ENCODE peak calls at places on chromosomes 2 and 18, in six cellular contexts. One of them, this sample, is unnamed.
A peak's percentile ranks its signal among the peaks of the same experiment; 100 is the strongest.

GRCh38 chr18:56019156-56019555 is 431.2 kb upstream of the TCF4 start:
- DNase-seq in NCI-H510A treated with DMSO at 0.1 percent for 48 hours: no peak
- DNase-seq in GM12865: no peak
- DNase-seq in GM04504: no peak
- DNase-seq in right cardiac atrium: no peak
- DNase-seq in renal cortical epithelial cell: no peak
- DNase-seq in this sample: no peak

GRCh38 chr2:101971836-101972235 is 19.9 kb upstream of the IL1R2 start:
- DNase-seq in NCI-H510A treated with DMSO at 0.1 percent for 48 hours: no peak
- DNase-seq in GM12865: no peak
- DNase-seq in GM04504: no peak
- DNase-seq in right cardiac atrium: no peak
- DNase-seq in renal cortical epithelial cell: no peak
- DNase-seq in this sample: no peak

GRCh38 chr2:21258082-21258481 is 134.3 kb downstream of the TDRD15 start:
- DNase-seq in NCI-H510A treated with DMSO at 0.1 percent for 48 hours: no peak
- DNase-seq in GM12865: no peak
- DNase-seq in GM04504: no peak
- DNase-seq in right cardiac atrium: no peak
- DNase-seq in renal cortical epithelial cell: no peak
- DNase-seq in this sample: no peak

GRCh38 chr2:51812138-51812866 is 780.4 kb upstream of the NRXN1 start:
- DNase-seq in NCI-H510A treated with DMSO at 0.1 percent for 48 hours: no peak
- DNase-seq in GM12865: no peak
- DNase-seq in GM04504: peak; percentile 14
- DNase-seq in right cardiac atrium: no peak
- DNase-seq in renal cortical epithelial cell: peak; percentile 16
- DNase-seq in this sample: no peak

GRCh38 chr18:46418657-46419260 is 238.3 kb downstream of the LOXHD1 start:
- DNase-seq in NCI-H510A treated with DMSO at 0.1 percent for 48 hours: no peak
- DNase-seq in GM12865: peak; percentile 20
- DNase-seq in GM04504: no peak
- DNase-seq in right cardiac atrium: peak; percentile 81
- DNase-seq in renal cortical epithelial cell: peak; percentile 89
- DNase-seq in this sample: no peak

GRCh38 chr2:106581755-106582430 is 94.7 kb downstream of the CD8B2 start:
- DNase-seq in NCI-H510A treated with DMSO at 0.1 percent for 48 hours: peak; percentile 36
- DNase-seq in GM12865: peak; percentile 38
- DNase-seq in GM04504: peak; percentile 8
- DNase-seq in right cardiac atrium: peak; percentile 79
- DNase-seq in renal cortical epithelial cell: peak; percentile 45
- DNase-seq in this sample: no peak

GRCh38 chr2:102809291-102810189 is 47.7 kb downstream of the TMEM182 start:
- DNase-seq in NCI-H510A treated with DMSO at 0.1 percent for 48 hours: no peak
- DNase-seq in GM12865: no peak
- DNase-seq in GM04504: no peak
- DNase-seq in right cardiac atrium: no peak
- DNase-seq in renal cortical epithelial cell: peak; percentile 4
- DNase-seq in this sample: no peak

GRCh38 chr2:73000808-73001570 is 70.5 kb downstream of the SFXN5 start:
- DNase-seq in NCI-H510A treated with DMSO at 0.1 percent for 48 hours: no peak
- DNase-seq in GM12865: no peak
- DNase-seq in GM04504: no peak
- DNase-seq in right cardiac atrium: no peak
- DNase-seq in renal cortical epithelial cell: no peak
- DNase-seq in this sample: no peak

GRCh38 chr2:193963472-193964119 is 1693.4 kb upstream of the SLC39A10 start:
- DNase-seq in NCI-H510A treated with DMSO at 0.1 percent for 48 hours: peak; percentile 46
- DNase-seq in GM12865: peak; percentile 21
- DNase-seq in GM04504: peak; percentile 4
- DNase-seq in right cardiac atrium: no peak
- DNase-seq in renal cortical epithelial cell: peak; percentile 22
- DNase-seq in this sample: no peak

GRCh38 chr18:2572144-2572682 is 856 bp downstream of the NDC80 start:
- DNase-seq in NCI-H510A treated with DMSO at 0.1 percent for 48 hours: no peak
- DNase-seq in GM12865: peak; percentile 29
- DNase-seq in GM04504: no peak
- DNase-seq in right cardiac atrium: no peak
- DNase-seq in renal cortical epithelial cell: no peak
- DNase-seq in this sample: no peak

GRCh38 chr2:221716434-221717303 is 144.6 kb upstream of the EPHA4 start:
- DNase-seq in NCI-H510A treated with DMSO at 0.1 percent for 48 hours: no peak
- DNase-seq in GM12865: no peak
- DNase-seq in GM04504: no peak
- DNase-seq in right cardiac atrium: no peak
- DNase-seq in renal cortical epithelial cell: peak; percentile 91
- DNase-seq in this sample: no peak

GRCh38 chr2:193980599-193980998 is 1676.4 kb upstream of the SLC39A10 start:
- DNase-seq in NCI-H510A treated with DMSO at 0.1 percent for 48 hours: no peak
- DNase-seq in GM12865: no peak
- DNase-seq in GM04504: no peak
- DNase-seq in right cardiac atrium: no peak
- DNase-seq in renal cortical epithelial cell: no peak
- DNase-seq in this sample: no peak

GRCh38 chr2:215870088-215870490 is 143.3 kb downstream of the MREG start:
- DNase-seq in NCI-H510A treated with DMSO at 0.1 percent for 48 hours: peak; percentile 6
- DNase-seq in GM12865: no peak
- DNase-seq in GM04504: peak; percentile 63
- DNase-seq in right cardiac atrium: peak; percentile 51
- DNase-seq in renal cortical epithelial cell: peak; percentile 86
- DNase-seq in this sample: peak; percentile 49

GRCh38 chr18:27073404-27073830 is 111.7 kb downstream of the CHST9 start:
- DNase-seq in NCI-H510A treated with DMSO at 0.1 percent for 48 hours: no peak
- DNase-seq in GM12865: peak; percentile 52
- DNase-seq in GM04504: no peak
- DNase-seq in right cardiac atrium: no peak
- DNase-seq in renal cortical epithelial cell: no peak
- DNase-seq in this sample: no peak

GRCh38 chr2:135662088-135662487 is 79.6 kb upstream of the UBXN4 start:
- DNase-seq in NCI-H510A treated with DMSO at 0.1 percent for 48 hours: no peak
- DNase-seq in GM12865: no peak
- DNase-seq in GM04504: no peak
- DNase-seq in right cardiac atrium: no peak
- DNase-seq in renal cortical epithelial cell: peak; percentile 63
- DNase-seq in this sample: no peak

GRCh38 chr2:189927823-189928222 is 134.7 kb downstream of the MSTN start:
- DNase-seq in NCI-H510A treated with DMSO at 0.1 percent for 48 hours: no peak
- DNase-seq in GM12865: no peak
- DNase-seq in GM04504: no peak
- DNase-seq in right cardiac atrium: no peak
- DNase-seq in renal cortical epithelial cell: peak; percentile 1
- DNase-seq in this sample: no peak

GRCh38 chr2:173568054-173568453 is 213.4 kb downstream of the CDCA7 start:
- DNase-seq in NCI-H510A treated with DMSO at 0.1 percent for 48 hours: peak; percentile 45
- DNase-seq in GM12865: peak; percentile 31
- DNase-seq in GM04504: no peak
- DNase-seq in right cardiac atrium: no peak
- DNase-seq in renal cortical epithelial cell: peak; percentile 49
- DNase-seq in this sample: peak; percentile 51

GRCh38 chr2:156457523-156458228 is 21.5 kb downstream of the GPD2 start:
- DNase-seq in NCI-H510A treated with DMSO at 0.1 percent for 48 hours: no peak
- DNase-seq in GM12865: no peak
- DNase-seq in GM04504: no peak
- DNase-seq in right cardiac atrium: no peak
- DNase-seq in renal cortical epithelial cell: no peak
- DNase-seq in this sample: no peak

GRCh38 chr2:76867854-76868253 is 654.3 kb downstream of the LRRTM4 start:
- DNase-seq in NCI-H510A treated with DMSO at 0.1 percent for 48 hours: peak; percentile 2
- DNase-seq in GM12865: no peak
- DNase-seq in GM04504: no peak
- DNase-seq in right cardiac atrium: no peak
- DNase-seq in renal cortical epithelial cell: peak; percentile 81
- DNase-seq in this sample: no peak

GRCh38 chr2:7672027-7672684 is 754.9 kb downstream of the RNF144A start:
- DNase-seq in NCI-H510A treated with DMSO at 0.1 percent for 48 hours: no peak
- DNase-seq in GM12865: peak; percentile 69
- DNase-seq in GM04504: no peak
- DNase-seq in right cardiac atrium: peak; percentile 67
- DNase-seq in renal cortical epithelial cell: peak; percentile 42
- DNase-seq in this sample: peak; percentile 7

GRCh38 chr2:197092431-197092830 is 165.9 kb upstream of the PGAP1 start:
- DNase-seq in NCI-H510A treated with DMSO at 0.1 percent for 48 hours: peak; percentile 41
- DNase-seq in GM12865: no peak
- DNase-seq in GM04504: peak; percentile 82
- DNase-seq in right cardiac atrium: no peak
- DNase-seq in renal cortical epithelial cell: no peak
- DNase-seq in this sample: no peak

GRCh38 chr2:96205888-96206287 is 2.7 kb downstream of the STARD7 start:
- DNase-seq in NCI-H510A treated with DMSO at 0.1 percent for 48 hours: no peak
- DNase-seq in GM12865: no peak
- DNase-seq in GM04504: peak; percentile 57
- DNase-seq in right cardiac atrium: no peak
- DNase-seq in renal cortical epithelial cell: peak; percentile 51
- DNase-seq in this sample: no peak

GRCh38 chr18:50706199-50706598 is 113.6 kb downstream of the MRO start:
- DNase-seq in NCI-H510A treated with DMSO at 0.1 percent for 48 hours: peak; percentile 81
- DNase-seq in GM12865: no peak
- DNase-seq in GM04504: no peak
- DNase-seq in right cardiac atrium: no peak
- DNase-seq in renal cortical epithelial cell: no peak
- DNase-seq in this sample: no peak